ENCODE peak calls at places on chromosomes 5 and 9, in seven cellular contexts. One of them, this sample, is unnamed.

GRCh38 chr5:110644357-110644756 is 82.1 kb downstream of the TMEM232 start:
- DNase-seq in CD8-positive, alpha-beta memory T cell: no peak
- DNase-seq in mucosa of descending colon: no peak
- DNase-seq in ovary: no peak
- DNase-seq in tibial nerve: no peak
- DNase-seq in left ventricle myocardium inferior: no peak
- DNase-seq in SJSA1: no peak
- DNase-seq in this sample: no peak

GRCh38 chr9:8628771-8629170 is 829.2 kb upstream of the DMAC1 start:
- DNase-seq in CD8-positive, alpha-beta memory T cell: no peak
- DNase-seq in mucosa of descending colon: no peak
- DNase-seq in ovary: no peak
- DNase-seq in tibial nerve: no peak
- DNase-seq in left ventricle myocardium inferior: no peak
- DNase-seq in SJSA1: no peak
- DNase-seq in this sample: no peak

GRCh38 chr9:128296340-128297220 is 20.5 kb downstream of the SWI5 start:
- DNase-seq in CD8-positive, alpha-beta memory T cell: no peak
- DNase-seq in mucosa of descending colon: no peak
- DNase-seq in ovary: no peak
- DNase-seq in tibial nerve: no peak
- DNase-seq in left ventricle myocardium inferior: no peak
- DNase-seq in SJSA1: no peak
- DNase-seq in this sample: no peak

GRCh38 chr5:166370928-166371690 is 1920.3 kb upstream of the WWC1 start:
- DNase-seq in CD8-positive, alpha-beta memory T cell: no peak
- DNase-seq in mucosa of descending colon: no peak
- DNase-seq in ovary: no peak
- DNase-seq in tibial nerve: no peak
- DNase-seq in left ventricle myocardium inferior: no peak
- DNase-seq in SJSA1: peak; percentile 19
- DNase-seq in this sample: no peak

GRCh38 chr9:105254226-105254625 is 9.8 kb downstream of the SLC44A1 start:
- DNase-seq in CD8-positive, alpha-beta memory T cell: no peak
- DNase-seq in mucosa of descending colon: peak; percentile 83
- DNase-seq in ovary: no peak
- DNase-seq in tibial nerve: no peak
- DNase-seq in left ventricle myocardium inferior: no peak
- DNase-seq in SJSA1: no peak
- DNase-seq in this sample: no peak

GRCh38 chr5:80124111-80124510 is 89.0 kb downstream of the THBS4 start:
- DNase-seq in CD8-positive, alpha-beta memory T cell: no peak
- DNase-seq in mucosa of descending colon: no peak
- DNase-seq in ovary: no peak
- DNase-seq in tibial nerve: no peak
- DNase-seq in left ventricle myocardium inferior: no peak
- DNase-seq in SJSA1: no peak
- DNase-seq in this sample: no peak

GRCh38 chr9:108643756-108644510 is 211.9 kb downstream of the ACTL7B start:
- DNase-seq in CD8-positive, alpha-beta memory T cell: no peak
- DNase-seq in mucosa of descending colon: no peak
- DNase-seq in ovary: no peak
- DNase-seq in tibial nerve: no peak
- DNase-seq in left ventricle myocardium inferior: no peak
- DNase-seq in SJSA1: no peak
- DNase-seq in this sample: no peak

GRCh38 chr9:91282292-91282691 is 79.4 kb downstream of the AUH start:
- DNase-seq in CD8-positive, alpha-beta memory T cell: no peak
- DNase-seq in mucosa of descending colon: no peak
- DNase-seq in ovary: no peak
- DNase-seq in tibial nerve: no peak
- DNase-seq in left ventricle myocardium inferior: no peak
- DNase-seq in SJSA1: no peak
- DNase-seq in this sample: no peak

GRCh38 chr5:127988149-127988755 is 95.3 kb upstream of the SLC12A2 start:
- DNase-seq in CD8-positive, alpha-beta memory T cell: no peak
- DNase-seq in mucosa of descending colon: no peak
- DNase-seq in ovary: no peak
- DNase-seq in tibial nerve: no peak
- DNase-seq in left ventricle myocardium inferior: no peak
- DNase-seq in SJSA1: peak; percentile 96
- DNase-seq in this sample: no peak

GRCh38 chr5:53416144-53416730 is 64.2 kb upstream of the FST start:
- DNase-seq in CD8-positive, alpha-beta memory T cell: no peak
- DNase-seq in mucosa of descending colon: no peak
- DNase-seq in ovary: no peak
- DNase-seq in tibial nerve: no peak
- DNase-seq in left ventricle myocardium inferior: no peak
- DNase-seq in SJSA1: no peak
- DNase-seq in this sample: no peak

DNA sequence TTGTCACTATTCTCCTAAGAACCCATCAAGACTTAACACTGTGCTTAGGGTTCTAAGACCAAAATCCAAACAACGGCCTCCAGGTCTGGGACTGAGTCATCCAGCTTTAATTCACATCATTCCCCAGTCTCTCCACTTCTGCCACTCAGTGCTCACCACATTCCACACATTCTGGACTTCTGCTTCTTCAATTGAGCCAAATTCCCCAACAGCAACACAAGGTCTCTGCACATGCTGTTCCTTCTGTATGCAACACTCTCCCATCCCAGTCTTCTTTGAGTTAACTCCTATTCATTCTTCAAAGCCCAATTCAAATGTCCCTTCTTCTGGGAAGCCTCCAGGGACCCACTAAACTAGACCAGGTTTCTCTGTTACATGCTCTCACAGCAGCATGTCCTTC is 97.8 kb downstream of the GPR21 start:
- DNase-seq in CD8-positive, alpha-beta memory T cell: no peak
- DNase-seq in mucosa of descending colon: no peak
- DNase-seq in ovary: no peak
- DNase-seq in tibial nerve: no peak
- DNase-seq in left ventricle myocardium inferior: no peak
- DNase-seq in SJSA1: peak; percentile 45
- DNase-seq in this sample: no peak
- H3K4me1 ChIP-seq in CD8-positive, alpha-beta memory T cell: no peaks in the 10 kb centered on the region
- H3K4me1 ChIP-seq in mucosa of descending colon: no peaks in the 10 kb centered on the region
- H3K4me1 ChIP-seq in ovary: no peaks in the 10 kb centered on the region
- H3K4me1 ChIP-seq in tibial nerve: no peaks in the 10 kb centered on the region
- H3K4me1 ChIP-seq in left ventricle myocardium inferior: no peaks in the 10 kb centered on the region
- H3K4me1 ChIP-seq in SJSA1: peaks cover 3% of the 10 kb centered on the region
- H3K4me1 ChIP-seq in this sample: no peaks in the 10 kb centered on the region

DNA sequence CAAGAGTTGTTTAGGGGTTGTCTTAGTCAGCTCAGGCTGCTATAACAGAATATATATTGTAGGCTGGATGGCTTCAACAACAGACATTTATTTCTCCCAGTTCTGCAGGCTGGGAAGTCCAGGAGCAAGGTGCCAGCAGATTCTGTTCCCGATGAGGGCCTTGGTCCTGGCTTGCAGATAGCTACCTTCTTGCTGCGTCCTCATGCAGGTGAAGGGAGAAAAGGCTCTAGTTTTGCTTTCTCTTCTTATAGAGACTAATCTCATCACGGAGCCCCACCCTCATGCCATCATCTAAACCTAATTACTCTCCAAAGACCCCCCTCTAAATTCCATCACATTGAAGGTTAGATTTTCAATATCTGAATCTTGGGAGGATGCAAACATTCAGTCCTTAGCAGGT is 246.0 kb upstream of the ANKRD55 start:
- DNase-seq in CD8-positive, alpha-beta memory T cell: no peak
- DNase-seq in mucosa of descending colon: no peak
- DNase-seq in ovary: no peak
- DNase-seq in tibial nerve: no peak
- DNase-seq in left ventricle myocardium inferior: no peak
- DNase-seq in SJSA1: no peak
- DNase-seq in this sample: peak; percentile 20
- H3K4me3 ChIP-seq in CD8-positive, alpha-beta memory T cell: peak overlapping the region; percentile 52
- H3K4me3 ChIP-seq in mucosa of descending colon: no peak overlapping the region
- H3K4me3 ChIP-seq in ovary: no peak overlapping the region
- H3K4me3 ChIP-seq in tibial nerve: no peak overlapping the region
- H3K4me3 ChIP-seq in left ventricle myocardium inferior: no peak overlapping the region
- H3K4me3 ChIP-seq in SJSA1: no peak overlapping the region
- H3K4me3 ChIP-seq in this sample: peak overlapping the region; percentile 60

GRCh38 chr5:142170254-142170953 is 61.8 kb downstream of the NDFIP1 start:
- DNase-seq in CD8-positive, alpha-beta memory T cell: no peak
- DNase-seq in mucosa of descending colon: no peak
- DNase-seq in ovary: no peak
- DNase-seq in tibial nerve: no peak
- DNase-seq in left ventricle myocardium inferior: no peak
- DNase-seq in SJSA1: no peak
- DNase-seq in this sample: no peak

GRCh38 chr5:142175039-142175438 is 66.5 kb downstream of the NDFIP1 start:
- DNase-seq in CD8-positive, alpha-beta memory T cell: no peak
- DNase-seq in mucosa of descending colon: no peak
- DNase-seq in ovary: no peak
- DNase-seq in tibial nerve: no peak
- DNase-seq in left ventricle myocardium inferior: no peak
- DNase-seq in SJSA1: no peak
- DNase-seq in this sample: no peak

GRCh38 chr5:142168365-142168764 is 59.8 kb downstream of the NDFIP1 start:
- DNase-seq in CD8-positive, alpha-beta memory T cell: no peak
- DNase-seq in mucosa of descending colon: no peak
- DNase-seq in ovary: no peak
- DNase-seq in tibial nerve: no peak
- DNase-seq in left ventricle myocardium inferior: no peak
- DNase-seq in SJSA1: no peak
- DNase-seq in this sample: no peak

GRCh38 chr5:142167458-142167857 is 58.9 kb downstream of the NDFIP1 start:
- DNase-seq in CD8-positive, alpha-beta memory T cell: no peak
- DNase-seq in mucosa of descending colon: no peak
- DNase-seq in ovary: no peak
- DNase-seq in tibial nerve: no peak
- DNase-seq in left ventricle myocardium inferior: no peak
- DNase-seq in SJSA1: no peak
- DNase-seq in this sample: no peak

DNA sequence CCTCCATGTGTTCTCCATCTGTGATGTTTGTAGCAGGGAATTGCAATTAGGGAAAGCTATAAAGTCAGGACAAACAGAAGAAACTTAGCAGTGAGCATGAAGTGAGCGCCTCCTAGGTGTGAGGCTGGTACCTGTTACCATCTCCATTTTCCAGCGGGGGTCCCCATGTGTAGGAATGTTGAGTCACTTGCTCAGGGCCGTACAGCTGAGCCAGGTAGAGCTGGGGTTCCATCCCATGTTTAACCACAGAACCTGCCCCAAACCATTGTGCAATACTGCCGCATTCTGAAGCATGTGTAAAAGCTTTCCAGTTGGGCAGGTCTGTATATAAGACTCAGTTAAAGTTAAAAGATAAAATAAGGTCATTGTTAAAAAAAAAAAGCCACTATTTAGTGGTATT is 62.7 kb downstream of the NDFIP1 start:
- DNase-seq in CD8-positive, alpha-beta memory T cell: no peak
- DNase-seq in mucosa of descending colon: no peak
- DNase-seq in ovary: no peak
- DNase-seq in tibial nerve: no peak
- DNase-seq in left ventricle myocardium inferior: no peak
- DNase-seq in SJSA1: no peak
- DNase-seq in this sample: no peak
- H3K4me1 ChIP-seq in CD8-positive, alpha-beta memory T cell: no peaks in the 10 kb centered on the region
- H3K4me1 ChIP-seq in mucosa of descending colon: no peaks in the 10 kb centered on the region
- H3K4me1 ChIP-seq in ovary: no peaks in the 10 kb centered on the region
- H3K4me1 ChIP-seq in tibial nerve: no peaks in the 10 kb centered on the region
- H3K4me1 ChIP-seq in left ventricle myocardium inferior: peaks cover 39% of the 10 kb centered on the region
- H3K4me1 ChIP-seq in SJSA1: peaks cover 4% of the 10 kb centered on the region
- H3K4me1 ChIP-seq in this sample: no peaks in the 10 kb centered on the region

GRCh38 chr9:126915846-126916543 is 1.4 kb downstream of the RALGPS1 start:
- DNase-seq in CD8-positive, alpha-beta memory T cell: no peak
- DNase-seq in mucosa of descending colon: no peak
- DNase-seq in ovary: no peak
- DNase-seq in tibial nerve: no peak
- DNase-seq in left ventricle myocardium inferior: no peak
- DNase-seq in SJSA1: no peak
- DNase-seq in this sample: no peak
- H3K4me3 ChIP-seq in CD8-positive, alpha-beta memory T cell: no peak overlapping the region
- H3K4me3 ChIP-seq in mucosa of descending colon: no peak overlapping the region
- H3K4me3 ChIP-seq in ovary: peak overlapping the region; percentile 61
- H3K4me3 ChIP-seq in tibial nerve: peak overlapping the region; percentile 49
- H3K4me3 ChIP-seq in left ventricle myocardium inferior: peak overlapping the region; percentile 68
- H3K4me3 ChIP-seq in SJSA1: no peak overlapping the region
- H3K4me3 ChIP-seq in this sample: peak overlapping the region; percentile 41

GRCh38 chr9:124300312-124300711 is 42.6 kb downstream of the NEK6 start:
- DNase-seq in CD8-positive, alpha-beta memory T cell: no peak
- DNase-seq in mucosa of descending colon: no peak
- DNase-seq in ovary: no peak
- DNase-seq in tibial nerve: no peak
- DNase-seq in left ventricle myocardium inferior: no peak
- DNase-seq in SJSA1: no peak
- DNase-seq in this sample: no peak

GRCh38 chr9:124306098-124306735 is 48.5 kb downstream of the NEK6 start:
- DNase-seq in CD8-positive, alpha-beta memory T cell: no peak
- DNase-seq in mucosa of descending colon: no peak
- DNase-seq in ovary: no peak
- DNase-seq in tibial nerve: no peak
- DNase-seq in left ventricle myocardium inferior: no peak
- DNase-seq in SJSA1: peak; percentile 69
- DNase-seq in this sample: no peak

GRCh38 chr9:124304285-124304684 is 46.5 kb downstream of the NEK6 start:
- DNase-seq in CD8-positive, alpha-beta memory T cell: no peak
- DNase-seq in mucosa of descending colon: no peak
- DNase-seq in ovary: no peak
- DNase-seq in tibial nerve: no peak
- DNase-seq in left ventricle myocardium inferior: no peak
- DNase-seq in SJSA1: no peak
- DNase-seq in this sample: no peak

GRCh38 chr9:124299519-124300090 is 41.9 kb downstream of the NEK6 start:
- DNase-seq in CD8-positive, alpha-beta memory T cell: no peak
- DNase-seq in mucosa of descending colon: no peak
- DNase-seq in ovary: no peak
- DNase-seq in tibial nerve: no peak
- DNase-seq in left ventricle myocardium inferior: no peak
- DNase-seq in SJSA1: no peak
- DNase-seq in this sample: no peak

DNA sequence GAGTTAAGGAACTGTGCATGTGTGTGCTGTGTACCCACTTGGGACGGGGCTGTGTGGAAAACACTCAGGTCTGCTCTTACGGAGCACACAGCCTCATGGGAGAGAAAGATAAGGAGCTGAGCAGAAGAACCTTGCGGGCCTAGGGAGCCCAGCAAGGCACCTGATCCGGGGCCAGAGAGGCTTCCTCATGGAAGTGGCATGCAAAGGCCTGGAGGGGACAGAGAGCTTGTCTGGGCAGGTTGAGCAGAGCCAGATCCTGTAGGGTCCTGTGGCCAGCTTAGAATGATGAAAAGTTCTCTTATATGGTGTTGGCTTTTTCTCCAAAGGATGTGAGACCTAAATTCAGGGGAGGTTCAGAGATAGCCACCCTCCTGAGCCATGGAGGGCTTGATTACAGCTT is 45.2 kb downstream of the NEK6 start:
- DNase-seq in CD8-positive, alpha-beta memory T cell: no peak
- DNase-seq in mucosa of descending colon: no peak
- DNase-seq in ovary: no peak
- DNase-seq in tibial nerve: no peak
- DNase-seq in left ventricle myocardium inferior: no peak
- DNase-seq in SJSA1: no peak
- DNase-seq in this sample: no peak
- H3K4me1 ChIP-seq in CD8-positive, alpha-beta memory T cell: no peaks in the 10 kb centered on the region
- H3K4me1 ChIP-seq in mucosa of descending colon: peaks cover 9% of the 10 kb centered on the region
- H3K4me1 ChIP-seq in ovary: peaks cover 2% of the 10 kb centered on the region
- H3K4me1 ChIP-seq in tibial nerve: no peaks in the 10 kb centered on the region
- H3K4me1 ChIP-seq in left ventricle myocardium inferior: peaks cover 23% of the 10 kb centered on the region
- H3K4me1 ChIP-seq in SJSA1: peaks cover 49% of the 10 kb centered on the region
- H3K4me1 ChIP-seq in this sample: no peaks in the 10 kb centered on the region